ENCODE peak calls at places on chromosome 10, in eight cellular contexts. Y, Q, O, A, D, P, N and C are unnamed samples.

GRCh38 chr10:24360286-24361127 is 151.6 kb downstream of the KIAA1217 start:
- DNase-seq in Y (peak), Q (no peak), O (peak), A (no peak), D (peak), P (peak), N (peak), C (no peak)

GRCh38 chr10:96368971-96369370 is 10.2 kb upstream of the OPALIN start:
- DNase-seq in Y (no peak), Q (no peak), O (no peak), A (no peak), D (no peak), P (no peak), N (peak), C (no peak)

GRCh38 chr10:115129752-115130151 is 36.6 kb downstream of the ATRNL1 start:
- DNase-seq in Y (peak), Q (no peak), O (peak), A (no peak), D (no peak), P (peak), N (no peak), C (no peak)

GRCh38 chr10:93030409-93030808 is 30.2 kb upstream of the CYP26C1 start:
- DNase-seq in Y (peak), Q (no peak), O (no peak), A (no peak), D (no peak), P (no peak), N (no peak), C (peak)

GRCh38 chr10:93357680-93358079 is 124.5 kb downstream of the MYOF start:
- DNase-seq in Y (peak), Q (no peak), O (no peak), A (no peak), D (no peak), P (peak), N (no peak), C (no peak)

GRCh38 chr10:4865945-4866661 is 40.1 kb downstream of the AKR1E2 start:
- DNase-seq in Y (no peak), Q (no peak), O (no peak), A (no peak), D (no peak), P (no peak), N (no peak), C (no peak)

GRCh38 chr10:35340975-35341374 is 4.7 kb downstream of the CCNY start:
- DNase-seq in Y (peak), Q (no peak), O (no peak), A (no peak), D (no peak), P (no peak), N (no peak), C (no peak)

GRCh38 chr10:60494774-60495173 is 105.1 kb upstream of the ANK3 start:
- DNase-seq in Y (no peak), Q (no peak), O (no peak), A (no peak), D (no peak), P (no peak), N (no peak), C (no peak)

GRCh38 chr10:129552119-129552518 is 85.1 kb downstream of the MGMT start:
- DNase-seq in Y (no peak), Q (no peak), O (peak), A (no peak), D (no peak), P (no peak), N (no peak), C (no peak)

GRCh38 chr10:98238391-98238790 is 29.6 kb downstream of the LOXL4 start:
- DNase-seq in Y (no peak), Q (no peak), O (no peak), A (no peak), D (no peak), P (no peak), N (no peak), C (no peak)